ENCODE peak calls at places on chromosomes 4 and X, in ten cellular contexts. One of them, this sample, is unnamed.

GRCh38 chr4:42600578-42600977 is 56.3 kb downstream of the ATP8A1 start:
- DNase-seq in ecto neural progenitor cell: no peak
- DNase-seq in NCI-H524: no peak
- DNase-seq in hippocampal formation: no peak
- DNase-seq in PC-3: no peak
- DNase-seq in stimulated activated CD8-positive, alpha-beta memory T cell treated with anti-CD3 and anti-CD28 coated beads, Interleukin-4, amount 100 ng/mL, for 24 hours: no peak
- DNase-seq in stimulated activated CD4-positive, alpha-beta T cell treated with anti-CD3 and anti-CD28 coated beads, Interleukin-4, amount 100 ng/mL, for 1 hour: no peak
- DNase-seq in HT-29: no peak
- DNase-seq in C1 segment of cervical spinal cord: no peak
- DNase-seq in DMS153: no peak
- DNase-seq in this sample: no peak

GRCh38 chr4:163484906-163485305 is 9.6 kb upstream of the TMA16 start:
- DNase-seq in ecto neural progenitor cell: peak
- DNase-seq in NCI-H524: no peak
- DNase-seq in hippocampal formation: peak
- DNase-seq in PC-3: peak
- DNase-seq in stimulated activated CD8-positive, alpha-beta memory T cell treated with anti-CD3 and anti-CD28 coated beads, Interleukin-4, amount 100 ng/mL, for 24 hours: peak
- DNase-seq in stimulated activated CD4-positive, alpha-beta T cell treated with anti-CD3 and anti-CD28 coated beads, Interleukin-4, amount 100 ng/mL, for 1 hour: peak
- DNase-seq in HT-29: peak
- DNase-seq in C1 segment of cervical spinal cord: no peak
- DNase-seq in DMS153: no peak
- DNase-seq in this sample: peak

GRCh38 chr4:72391281-72391680 is 177.7 kb downstream of the ADAMTS3 start:
- DNase-seq in ecto neural progenitor cell: no peak
- DNase-seq in NCI-H524: no peak
- DNase-seq in hippocampal formation: no peak
- DNase-seq in PC-3: no peak
- DNase-seq in stimulated activated CD8-positive, alpha-beta memory T cell treated with anti-CD3 and anti-CD28 coated beads, Interleukin-4, amount 100 ng/mL, for 24 hours: no peak
- DNase-seq in stimulated activated CD4-positive, alpha-beta T cell treated with anti-CD3 and anti-CD28 coated beads, Interleukin-4, amount 100 ng/mL, for 1 hour: no peak
- DNase-seq in HT-29: no peak
- DNase-seq in C1 segment of cervical spinal cord: no peak
- DNase-seq in DMS153: no peak
- DNase-seq in this sample: no peak

GRCh38 chr4:41418444-41418843 is 119.5 kb upstream of the LIMCH1 start:
- DNase-seq in ecto neural progenitor cell: no peak
- DNase-seq in NCI-H524: no peak
- DNase-seq in hippocampal formation: peak
- DNase-seq in PC-3: peak
- DNase-seq in stimulated activated CD8-positive, alpha-beta memory T cell treated with anti-CD3 and anti-CD28 coated beads, Interleukin-4, amount 100 ng/mL, for 24 hours: no peak
- DNase-seq in stimulated activated CD4-positive, alpha-beta T cell treated with anti-CD3 and anti-CD28 coated beads, Interleukin-4, amount 100 ng/mL, for 1 hour: no peak
- DNase-seq in HT-29: peak
- DNase-seq in C1 segment of cervical spinal cord: peak
- DNase-seq in DMS153: no peak
- DNase-seq in this sample: no peak

GRCh38 chr4:535924-536281 is 36.9 kb downstream of the PIGG start:
- DNase-seq in ecto neural progenitor cell: no peak
- DNase-seq in NCI-H524: no peak
- DNase-seq in hippocampal formation: no peak
- DNase-seq in PC-3: no peak
- DNase-seq in stimulated activated CD8-positive, alpha-beta memory T cell treated with anti-CD3 and anti-CD28 coated beads, Interleukin-4, amount 100 ng/mL, for 24 hours: no peak
- DNase-seq in stimulated activated CD4-positive, alpha-beta T cell treated with anti-CD3 and anti-CD28 coated beads, Interleukin-4, amount 100 ng/mL, for 1 hour: no peak
- DNase-seq in HT-29: no peak
- DNase-seq in C1 segment of cervical spinal cord: no peak
- DNase-seq in DMS153: no peak
- DNase-seq in this sample: no peak

GRCh38 chrX:13398073-13398823 is 78.4 kb upstream of the ATXN3L start:
- DNase-seq in ecto neural progenitor cell: no peak
- DNase-seq in NCI-H524: no peak
- DNase-seq in hippocampal formation: no peak
- DNase-seq in PC-3: peak
- DNase-seq in stimulated activated CD8-positive, alpha-beta memory T cell treated with anti-CD3 and anti-CD28 coated beads, Interleukin-4, amount 100 ng/mL, for 24 hours: no peak
- DNase-seq in stimulated activated CD4-positive, alpha-beta T cell treated with anti-CD3 and anti-CD28 coated beads, Interleukin-4, amount 100 ng/mL, for 1 hour: no peak
- DNase-seq in HT-29: peak
- DNase-seq in C1 segment of cervical spinal cord: no peak
- DNase-seq in DMS153: no peak
- DNase-seq in this sample: no peak

GRCh38 chr4:9870165-9870564 is 88.7 kb downstream of the DRD5 start:
- DNase-seq in ecto neural progenitor cell: no peak
- DNase-seq in NCI-H524: no peak
- DNase-seq in hippocampal formation: no peak
- DNase-seq in PC-3: no peak
- DNase-seq in stimulated activated CD8-positive, alpha-beta memory T cell treated with anti-CD3 and anti-CD28 coated beads, Interleukin-4, amount 100 ng/mL, for 24 hours: no peak
- DNase-seq in stimulated activated CD4-positive, alpha-beta T cell treated with anti-CD3 and anti-CD28 coated beads, Interleukin-4, amount 100 ng/mL, for 1 hour: no peak
- DNase-seq in HT-29: no peak
- DNase-seq in C1 segment of cervical spinal cord: no peak
- DNase-seq in DMS153: no peak
- DNase-seq in this sample: no peak

GRCh38 chr4:146485968-146486367 is 35.8 kb downstream of the SLC10A7 start:
- DNase-seq in ecto neural progenitor cell: no peak
- DNase-seq in NCI-H524: no peak
- DNase-seq in hippocampal formation: no peak
- DNase-seq in PC-3: no peak
- DNase-seq in stimulated activated CD8-positive, alpha-beta memory T cell treated with anti-CD3 and anti-CD28 coated beads, Interleukin-4, amount 100 ng/mL, for 24 hours: no peak
- DNase-seq in stimulated activated CD4-positive, alpha-beta T cell treated with anti-CD3 and anti-CD28 coated beads, Interleukin-4, amount 100 ng/mL, for 1 hour: no peak
- DNase-seq in HT-29: no peak
- DNase-seq in C1 segment of cervical spinal cord: no peak
- DNase-seq in DMS153: no peak
- DNase-seq in this sample: no peak

GRCh38 chrX:71214604-71215334 is 8.3 kb upstream of the GJB1 start:
- DNase-seq in ecto neural progenitor cell: no peak
- DNase-seq in NCI-H524: no peak
- DNase-seq in hippocampal formation: no peak
- DNase-seq in PC-3: no peak
- DNase-seq in stimulated activated CD8-positive, alpha-beta memory T cell treated with anti-CD3 and anti-CD28 coated beads, Interleukin-4, amount 100 ng/mL, for 24 hours: no peak
- DNase-seq in stimulated activated CD4-positive, alpha-beta T cell treated with anti-CD3 and anti-CD28 coated beads, Interleukin-4, amount 100 ng/mL, for 1 hour: no peak
- DNase-seq in HT-29: peak
- DNase-seq in C1 segment of cervical spinal cord: no peak
- DNase-seq in DMS153: peak
- DNase-seq in this sample: no peak